ENCODE peak calls at places on chromosome 18, in four cellular contexts. R, G, J and K are unnamed samples.

GRCh38 chr18:76262956-76263955 is 231.8 kb downstream of the ZNF516 start:
- DNase-seq in R (no peak), G (peak; percentile 46), J (no peak), K (no peak)

GRCh38 chr18:9617006-9617542 is 2.7 kb upstream of the PPP4R1 start:
- DNase-seq in R (no peak), G (no peak), J (peak; percentile 51), K (no peak)

GRCh38 chr18:6781846-6782245 is 52.3 kb downstream of the ARHGAP28 start:
- DNase-seq in R (no peak), G (no peak), J (peak; percentile 58), K (no peak)

GRCh38 chr18:29271496-29271895 is 1094.6 kb upstream of the CDH2 start:
- DNase-seq in R (no peak), G (no peak), J (peak; percentile 53), K (no peak)

GRCh38 chr18:28007841-28008240 is 169.1 kb downstream of the CDH2 start:
- DNase-seq in R (no peak), G (no peak), J (peak; percentile 67), K (no peak)

GRCh38 chr18:57863706-57864105 is 60.6 kb upstream of the ATP8B1 start:
- DNase-seq in R (no peak), G (no peak), J (peak; percentile 47), K (no peak)

GRCh38 chr18:3620146-3621119 is 170.5 kb downstream of the TGIF1 start:
- DNase-seq in R (no peak), G (no peak), J (no peak), K (peak; percentile 47)

GRCh38 chr18:9869713-9870430 is 15.9 kb upstream of the TXNDC2 start:
- DNase-seq in R (no peak), G (peak; percentile 42), J (peak; percentile 89), K (no peak)

DNA sequence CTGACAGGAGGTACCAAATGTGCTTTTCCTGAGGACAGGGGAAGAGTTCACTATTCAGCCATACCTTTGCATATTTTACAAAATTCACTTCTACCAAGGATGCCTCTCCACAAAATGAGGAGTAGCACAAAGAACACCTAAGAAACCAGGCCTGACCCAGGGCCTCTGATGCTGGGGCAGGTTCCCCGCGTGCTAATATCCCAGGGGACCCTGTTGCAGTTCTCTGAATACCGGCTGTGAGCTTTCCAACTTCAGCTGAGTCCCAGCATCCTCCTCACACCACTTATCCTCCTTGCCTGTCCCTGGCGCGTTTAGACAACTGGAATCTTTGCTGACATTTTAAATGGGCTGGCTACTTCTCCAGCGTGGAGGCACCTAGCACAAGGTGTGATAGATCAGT is 142.3 kb downstream of the BCL2 start:
- DNase-seq in R (peak; percentile 31), G (no peak), J (no peak), K (no peak)
- H3K4me1 ChIP-seq in R (peaks cover 3% of the 10 kb centered on the region), G (peaks cover 15% of the 10 kb centered on the region), J (no peaks in the 10 kb centered on the region), K (no peaks in the 10 kb centered on the region)

DNA sequence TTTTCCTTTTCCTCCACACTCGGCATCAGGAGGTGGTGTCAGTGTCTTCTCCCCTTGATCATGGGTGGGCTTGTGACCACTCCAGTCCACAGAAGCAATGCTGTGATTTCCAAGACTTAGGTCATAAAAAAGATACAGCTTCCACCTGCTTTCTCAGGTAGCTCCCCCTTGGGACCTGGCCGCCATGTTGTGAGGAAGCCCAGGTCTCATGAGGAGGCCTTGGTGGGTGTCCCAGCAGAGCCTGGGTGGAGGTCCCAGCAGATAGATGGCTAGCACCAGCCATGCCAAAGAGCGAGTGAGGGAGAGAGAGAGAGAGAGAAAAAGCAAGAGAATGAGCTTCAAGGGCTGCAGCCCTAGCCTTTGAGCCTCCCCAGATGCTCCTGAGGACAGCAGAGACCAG is 16.0 kb downstream of the SLC66A2 start:
- DNase-seq in R (no peak), G (peak; percentile 3), J (no peak), K (peak; percentile 5)
- H3K9me3 ChIP-seq in R (peaks cover 18% of the 10 kb centered on the region), G (no peaks in the 10 kb centered on the region), J (no peaks in the 10 kb centered on the region), K (peaks cover 40% of the 10 kb centered on the region)

DNA sequence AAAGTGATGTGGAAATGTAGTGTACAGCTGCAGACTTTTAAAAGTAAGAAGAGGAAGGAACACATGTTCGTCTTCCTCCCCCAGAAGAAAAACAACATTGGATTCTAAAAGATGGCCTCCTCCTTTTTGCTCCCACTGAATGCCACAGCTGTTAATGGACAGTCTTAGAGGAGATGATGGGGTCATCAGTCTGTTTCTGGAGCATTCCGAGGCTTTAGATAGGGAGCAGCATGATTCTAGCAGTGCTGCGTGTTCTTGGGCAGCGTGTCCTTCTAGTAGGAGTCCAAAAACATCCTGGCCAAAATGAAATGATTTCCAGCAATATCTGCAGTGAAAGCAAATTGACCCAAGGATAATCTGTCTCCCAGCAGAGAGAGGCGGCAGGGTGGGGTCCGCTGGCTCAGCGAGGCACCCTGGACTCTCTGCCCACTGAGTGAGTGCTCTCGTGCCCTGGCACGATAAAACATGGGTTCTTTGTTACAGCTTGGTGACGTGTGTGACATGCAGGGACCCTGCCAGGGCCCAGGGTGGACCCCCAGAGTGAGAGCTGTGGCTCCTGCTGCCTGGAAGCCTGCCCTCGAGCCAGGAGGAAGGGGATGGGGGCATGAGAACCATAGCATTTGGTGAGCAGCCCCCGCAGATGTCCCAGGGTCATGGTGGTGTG is 196.0 kb downstream of the FAM210A start:
- DNase-seq in R (no peak), G (no peak), J (no peak), K (no peak)
- H3K27ac ChIP-seq in R (no peak overlapping the region), G (peak overlapping the region; percentile 67), J (no peak overlapping the region), K (peak overlapping the region; percentile 81)

DNA sequence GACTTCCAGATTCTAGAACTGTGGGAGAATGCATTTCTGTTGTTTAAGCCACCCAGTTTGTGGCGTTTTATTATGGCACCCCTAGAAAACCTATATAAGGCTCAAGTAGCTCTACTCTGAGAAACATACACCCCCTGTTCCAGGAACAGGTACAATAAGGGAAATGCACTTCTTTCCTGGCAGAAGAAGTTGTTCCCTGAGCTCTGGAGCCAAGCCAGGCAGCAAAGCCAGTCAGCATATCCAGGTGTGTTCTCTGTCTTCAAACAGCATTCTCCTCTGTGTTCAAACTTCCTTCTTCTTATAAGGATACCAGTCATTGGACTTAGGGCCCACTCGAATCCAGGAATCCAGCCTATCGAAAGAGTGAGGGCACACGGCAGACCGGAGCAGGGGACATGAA is 96.5 kb downstream of the TPGS2 start:
- DNase-seq in R (no peak), G (no peak), J (no peak), K (no peak)
- H3K4me1 ChIP-seq in R (no peaks in the 10 kb centered on the region), G (no peaks in the 10 kb centered on the region), J (no peaks in the 10 kb centered on the region), K (no peaks in the 10 kb centered on the region)